ENCODE peak calls at places on chromosomes 2 and 18, in nine cellular contexts. One of them, this sample, is unnamed. For H3K4me1, the result is how much of the 10 kb centered on the place peaks cover.

GRCh38 chr2:147541314-147541713 is 303.5 kb upstream of the ACVR2A start:
- DNase-seq in Peyer's patch: no peak
- DNase-seq in A549: no peak
- DNase-seq in tibial nerve: no peak
- DNase-seq in HCT116: no peak
- DNase-seq in uterus: no peak
- DNase-seq in body of pancreas: no peak
- DNase-seq in stomach: no peak
- DNase-seq in esophagus squamous epithelium: no peak
- DNase-seq in this sample: no peak

GRCh38 chr2:26540977-26541376 is 63.1 kb upstream of the OTOF start:
- DNase-seq in stomach: no peak
- DNase-seq in esophagus squamous epithelium: no peak
- DNase-seq in tibial nerve: no peak
- DNase-seq in HCT116: no peak
- DNase-seq in body of pancreas: no peak
- DNase-seq in Peyer's patch: no peak
- DNase-seq in uterus: no peak
- DNase-seq in A549: no peak
- DNase-seq in this sample: no peak

GRCh38 chr2:138720035-138720589 is 60.1 kb downstream of the NXPH2 start:
- DNase-seq in stomach: no peak
- DNase-seq in A549: no peak
- DNase-seq in uterus: no peak
- DNase-seq in Peyer's patch: no peak
- DNase-seq in esophagus squamous epithelium: no peak
- DNase-seq in HCT116: no peak
- DNase-seq in tibial nerve: no peak
- DNase-seq in body of pancreas: no peak
- DNase-seq in this sample: no peak

GRCh38 chr2:102967451-102967850 is 205.6 kb downstream of the TMEM182 start:
- DNase-seq in HCT116: no peak
- DNase-seq in esophagus squamous epithelium: no peak
- DNase-seq in uterus: no peak
- DNase-seq in body of pancreas: no peak
- DNase-seq in A549: no peak
- DNase-seq in stomach: no peak
- DNase-seq in Peyer's patch: no peak
- DNase-seq in tibial nerve: no peak
- DNase-seq in this sample: no peak

GRCh38 chr18:33424266-33424946 is 16.1 kb downstream of the CCDC178 start:
- DNase-seq in uterus: no peak
- DNase-seq in stomach: no peak
- DNase-seq in HCT116: no peak
- DNase-seq in A549: no peak
- DNase-seq in esophagus squamous epithelium: no peak
- DNase-seq in body of pancreas: no peak
- DNase-seq in tibial nerve: no peak
- DNase-seq in Peyer's patch: no peak
- DNase-seq in this sample: no peak

GRCh38 chr18:74493689-74494088 is 2.5 kb upstream of the CNDP2 start:
- DNase-seq in body of pancreas: peak
- DNase-seq in Peyer's patch: peak
- DNase-seq in A549: peak
- DNase-seq in tibial nerve: no peak
- DNase-seq in HCT116: peak
- DNase-seq in stomach: peak
- DNase-seq in esophagus squamous epithelium: no peak
- DNase-seq in uterus: no peak
- DNase-seq in this sample: peak

GRCh38 chr2:63788070-63788469 is 53.6 kb upstream of the UGP2 start:
- DNase-seq in A549: no peak
- DNase-seq in stomach: no peak
- DNase-seq in tibial nerve: no peak
- DNase-seq in Peyer's patch: no peak
- DNase-seq in body of pancreas: no peak
- DNase-seq in HCT116: no peak
- DNase-seq in uterus: no peak
- DNase-seq in esophagus squamous epithelium: no peak
- DNase-seq in this sample: no peak

GRCh38 chr2:31253344-31254155 is 19.6 kb downstream of the EHD3 start:
- DNase-seq in HCT116: no peak
- DNase-seq in esophagus squamous epithelium: no peak
- DNase-seq in A549: no peak
- DNase-seq in stomach: no peak
- DNase-seq in uterus: no peak
- DNase-seq in Peyer's patch: no peak
- DNase-seq in tibial nerve: no peak
- DNase-seq in body of pancreas: no peak
- DNase-seq in this sample: no peak

GRCh38 chr2:167718560-167718959 is 528.8 kb downstream of the STK39 start:
- DNase-seq in stomach: no peak
- DNase-seq in Peyer's patch: no peak
- DNase-seq in A549: no peak
- DNase-seq in tibial nerve: no peak
- DNase-seq in uterus: no peak
- DNase-seq in HCT116: no peak
- DNase-seq in esophagus squamous epithelium: no peak
- DNase-seq in body of pancreas: no peak
- DNase-seq in this sample: no peak

GRCh38 chr2:63734510-63734909 is 107.2 kb upstream of the UGP2 start:
- DNase-seq in esophagus squamous epithelium: no peak
- DNase-seq in Peyer's patch: no peak
- DNase-seq in body of pancreas: no peak
- DNase-seq in uterus: no peak
- DNase-seq in A549: peak
- DNase-seq in tibial nerve: no peak
- DNase-seq in HCT116: no peak
- DNase-seq in stomach: no peak
- DNase-seq in this sample: no peak

GRCh38 chr2:219057709-219058540 is 2.8 kb downstream of the IHH start:
- DNase-seq in body of pancreas: peak
- DNase-seq in uterus: peak
- DNase-seq in stomach: peak
- DNase-seq in esophagus squamous epithelium: no peak
- DNase-seq in A549: peak
- DNase-seq in tibial nerve: peak
- DNase-seq in HCT116: peak
- DNase-seq in Peyer's patch: peak
- DNase-seq in this sample: no peak

GRCh38 chr18:23650963-23651927 is 11.5 kb downstream of the ANKRD29 start:
- DNase-seq in Peyer's patch: no peak
- DNase-seq in uterus: peak
- DNase-seq in stomach: no peak
- DNase-seq in HCT116: no peak
- DNase-seq in body of pancreas: peak
- DNase-seq in A549: peak
- DNase-seq in esophagus squamous epithelium: no peak
- DNase-seq in tibial nerve: no peak
- DNase-seq in this sample: no peak

GRCh38 chr2:50118951-50119702 is 912.8 kb downstream of the NRXN1 start:
- DNase-seq in HCT116: no peak
- DNase-seq in esophagus squamous epithelium: no peak
- DNase-seq in tibial nerve: no peak
- DNase-seq in Peyer's patch: no peak
- DNase-seq in A549: no peak
- DNase-seq in stomach: no peak
- DNase-seq in body of pancreas: no peak
- DNase-seq in uterus: no peak
- DNase-seq in this sample: no peak

DNA sequence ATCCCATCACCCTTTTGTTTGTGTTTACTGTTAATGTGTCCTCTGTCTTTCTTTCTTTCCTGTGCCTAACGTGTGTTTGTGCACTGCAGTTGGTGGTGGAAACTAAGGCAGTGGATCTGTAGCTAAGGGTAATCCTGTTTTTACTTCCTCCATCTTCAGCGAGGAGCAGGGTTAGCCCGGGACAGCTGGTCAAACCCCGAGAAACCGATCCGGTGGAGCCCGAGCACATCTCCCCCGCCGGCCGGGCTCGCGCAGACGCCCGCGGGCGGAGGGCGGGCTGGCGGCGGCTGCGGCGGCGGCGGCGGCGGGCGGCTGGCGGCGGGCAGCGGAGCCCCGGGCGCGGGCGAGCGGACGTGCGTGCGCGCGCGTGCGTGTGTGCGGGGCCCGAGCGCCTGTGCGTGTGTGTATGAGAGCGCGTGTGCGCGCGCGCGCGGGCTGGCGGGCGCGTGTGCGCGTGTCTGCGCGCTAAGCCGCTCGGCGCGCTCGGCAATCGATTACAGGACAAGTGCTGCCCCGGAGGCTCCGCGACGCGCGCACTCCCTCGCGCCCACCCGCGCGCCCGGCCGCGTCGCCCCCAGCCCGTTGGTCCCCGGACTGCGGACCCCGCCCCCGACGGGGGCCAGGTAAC is at the start of gene IKZF2:
- DNase-seq in A549: peak
- DNase-seq in body of pancreas: peak
- DNase-seq in Peyer's patch: peak
- DNase-seq in tibial nerve: peak
- DNase-seq in stomach: peak
- DNase-seq in uterus: peak
- DNase-seq in esophagus squamous epithelium: peak
- DNase-seq in HCT116: peak
- DNase-seq in this sample: peak
- TF ChIP-seq POLR2A in A549: no peak
- TF ChIP-seq POLR2A in body of pancreas: no peak
- TF ChIP-seq POLR2A in Peyer's patch: no peak
- TF ChIP-seq POLR2A in tibial nerve: peak
- TF ChIP-seq POLR2A in stomach: no peak
- TF ChIP-seq POLR2A in uterus: no peak
- TF ChIP-seq POLR2A in esophagus squamous epithelium: peak
- TF ChIP-seq POLR2A in HCT116: no peak
- TF ChIP-seq POLR2A in this sample: peak

GRCh38 chr2:240233891-240234502 is 93.5 kb upstream of the OTOS start:
- DNase-seq in body of pancreas: no peak
- DNase-seq in tibial nerve: no peak
- DNase-seq in stomach: no peak
- DNase-seq in esophagus squamous epithelium: no peak
- DNase-seq in uterus: peak
- DNase-seq in HCT116: no peak
- DNase-seq in A549: no peak
- DNase-seq in Peyer's patch: no peak
- DNase-seq in this sample: peak

GRCh38 chr2:240231838-240232244 is 91.4 kb upstream of the OTOS start:
- DNase-seq in Peyer's patch: no peak
- DNase-seq in HCT116: no peak
- DNase-seq in esophagus squamous epithelium: no peak
- DNase-seq in tibial nerve: no peak
- DNase-seq in stomach: peak
- DNase-seq in body of pancreas: no peak
- DNase-seq in A549: no peak
- DNase-seq in uterus: peak
- DNase-seq in this sample: peak

GRCh38 chr2:240232264-240232915 is 91.9 kb upstream of the OTOS start:
- DNase-seq in HCT116: no peak
- DNase-seq in Peyer's patch: no peak
- DNase-seq in tibial nerve: no peak
- DNase-seq in body of pancreas: peak
- DNase-seq in stomach: no peak
- DNase-seq in A549: no peak
- DNase-seq in esophagus squamous epithelium: no peak
- DNase-seq in uterus: peak
- DNase-seq in this sample: no peak

GRCh38 chr2:240234503-240234951 is 94.1 kb upstream of the OTOS start:
- DNase-seq in stomach: no peak
- DNase-seq in uterus: peak
- DNase-seq in Peyer's patch: no peak
- DNase-seq in HCT116: no peak
- DNase-seq in A549: no peak
- DNase-seq in body of pancreas: no peak
- DNase-seq in tibial nerve: no peak
- DNase-seq in esophagus squamous epithelium: no peak
- DNase-seq in this sample: peak

DNA sequence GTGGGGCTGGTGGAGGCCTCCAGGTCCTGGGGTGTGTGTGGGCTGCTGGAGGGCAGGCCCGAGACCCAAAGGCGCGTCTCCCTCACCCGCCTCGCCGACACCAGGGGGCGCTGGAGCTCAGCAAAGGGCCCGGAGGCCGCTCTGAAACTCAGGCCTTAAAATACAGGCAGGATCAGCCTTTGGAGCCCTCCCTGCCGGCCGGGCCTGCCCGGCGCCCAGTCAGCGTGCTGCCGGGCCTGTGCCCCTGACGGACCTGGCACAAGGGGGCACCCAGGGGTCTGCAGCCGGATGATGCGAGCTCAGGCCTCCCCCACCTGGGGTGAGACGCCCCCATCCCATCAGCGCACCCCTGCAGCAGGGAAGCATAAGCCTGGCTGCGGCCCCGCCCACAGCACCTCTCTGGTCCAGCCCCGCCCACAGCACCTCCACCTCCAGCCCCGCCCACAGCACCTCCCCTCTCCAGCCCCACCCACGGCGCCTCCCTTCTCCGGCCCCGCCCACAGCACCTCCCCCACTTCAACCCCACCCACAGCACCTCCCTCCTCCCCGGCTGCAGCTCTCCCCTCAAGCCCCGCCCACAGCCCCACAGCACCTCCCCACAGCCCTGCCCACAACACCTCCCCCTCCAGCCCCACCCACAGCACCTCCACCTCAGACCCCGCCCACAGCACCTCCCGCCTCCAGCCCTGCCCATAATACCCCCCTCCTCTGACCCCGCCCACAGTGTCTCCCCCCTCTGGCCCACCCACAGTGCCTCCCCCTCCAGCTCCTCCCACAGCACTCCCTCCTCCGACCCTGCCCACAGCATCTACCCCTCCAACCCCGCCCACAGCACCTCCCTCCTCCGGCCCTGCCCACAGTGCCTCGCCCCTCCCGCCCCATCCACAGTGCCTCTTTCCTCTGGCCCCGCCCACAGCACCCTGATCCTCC is 92.8 kb upstream of the OTOS start:
- DNase-seq in A549: peak
- DNase-seq in stomach: peak
- DNase-seq in tibial nerve: peak
- DNase-seq in esophagus squamous epithelium: peak
- DNase-seq in Peyer's patch: peak
- DNase-seq in uterus: peak
- DNase-seq in HCT116: peak
- DNase-seq in body of pancreas: peak
- DNase-seq in this sample: peak
- H3K4me1 ChIP-seq in A549: under half
- H3K4me1 ChIP-seq in stomach: under half
- H3K4me1 ChIP-seq in tibial nerve: under half
- H3K4me1 ChIP-seq in esophagus squamous epithelium: under half
- H3K4me1 ChIP-seq in Peyer's patch: under half
- H3K4me1 ChIP-seq in uterus: under half
- H3K4me1 ChIP-seq in HCT116: under half
- H3K4me1 ChIP-seq in body of pancreas: half or more
- H3K4me1 ChIP-seq in this sample: under half

GRCh38 chr2:211093743-211094303 is 537.4 kb downstream of the CPS1 start:
- DNase-seq in body of pancreas: peak
- DNase-seq in esophagus squamous epithelium: no peak
- DNase-seq in uterus: no peak
- DNase-seq in stomach: no peak
- DNase-seq in tibial nerve: no peak
- DNase-seq in HCT116: peak
- DNase-seq in Peyer's patch: no peak
- DNase-seq in A549: peak
- DNase-seq in this sample: no peak
- H3K27ac ChIP-seq in body of pancreas: no peak
- H3K27ac ChIP-seq in esophagus squamous epithelium: no peak
- H3K27ac ChIP-seq in uterus: no peak
- H3K27ac ChIP-seq in stomach: no peak
- H3K27ac ChIP-seq in tibial nerve: no peak
- H3K27ac ChIP-seq in HCT116: no peak
- H3K27ac ChIP-seq in Peyer's patch: no peak
- H3K27ac ChIP-seq in A549: no peak
- H3K27ac ChIP-seq in this sample: no peak

GRCh38 chr2:25421746-25422431 is 80.2 kb upstream of the DNMT3A start:
- DNase-seq in Peyer's patch: no peak
- DNase-seq in HCT116: no peak
- DNase-seq in tibial nerve: no peak
- DNase-seq in stomach: no peak
- DNase-seq in esophagus squamous epithelium: no peak
- DNase-seq in body of pancreas: no peak
- DNase-seq in uterus: no peak
- DNase-seq in A549: no peak
- DNase-seq in this sample: no peak
- TF ChIP-seq POLR2A in Peyer's patch: no peak
- TF ChIP-seq POLR2A in HCT116: no peak
- TF ChIP-seq POLR2A in tibial nerve: no peak
- TF ChIP-seq POLR2A in stomach: no peak
- TF ChIP-seq POLR2A in esophagus squamous epithelium: peak
- TF ChIP-seq POLR2A in body of pancreas: no peak
- TF ChIP-seq POLR2A in uterus: no peak
- TF ChIP-seq POLR2A in A549: no peak
- TF ChIP-seq POLR2A in this sample: no peak

This sample was measured in suprapubic skin.